ENCODE peak calls at places on chromosomes 2 and 18, in six cellular contexts. One of them, this sample, is unnamed.

GRCh38 chr2:195486987-195487644 is 169.9 kb upstream of the SLC39A10 start:
- DNase-seq in T-helper 1 cell: peak
- DNase-seq in CD8-positive, alpha-beta memory T cell: no peak
- DNase-seq in NCI-H446 treated with DMSO at 0.1 percent for 48 hours: peak
- DNase-seq in progenitor cell of endocrine pancreas: no peak
- DNase-seq in stimulated activated naive CD8-positive, alpha-beta T cell treated with anti-CD3 and anti-CD28 coated beads, Interleukin-15, amount 100 ng/mL, for 72 hours: peak
- DNase-seq in this sample: peak

GRCh38 chr2:235592430-235592829 is 98.6 kb downstream of the AGAP1 start:
- DNase-seq in stimulated activated naive CD8-positive, alpha-beta T cell treated with anti-CD3 and anti-CD28 coated beads, Interleukin-15, amount 100 ng/mL, for 72 hours: no peak
- DNase-seq in NCI-H446 treated with DMSO at 0.1 percent for 48 hours: no peak
- DNase-seq in T-helper 1 cell: no peak
- DNase-seq in CD8-positive, alpha-beta memory T cell: no peak
- DNase-seq in progenitor cell of endocrine pancreas: no peak
- DNase-seq in this sample: no peak

GRCh38 chr2:123500346-123500745 is 524.7 kb upstream of the CNTNAP5 start:
- DNase-seq in CD8-positive, alpha-beta memory T cell: no peak
- DNase-seq in T-helper 1 cell: no peak
- DNase-seq in stimulated activated naive CD8-positive, alpha-beta T cell treated with anti-CD3 and anti-CD28 coated beads, Interleukin-15, amount 100 ng/mL, for 72 hours: no peak
- DNase-seq in NCI-H446 treated with DMSO at 0.1 percent for 48 hours: no peak
- DNase-seq in progenitor cell of endocrine pancreas: no peak
- DNase-seq in this sample: no peak

GRCh38 chr2:187994464-187995331 is 297.0 kb upstream of the GULP1 start:
- DNase-seq in CD8-positive, alpha-beta memory T cell: no peak
- DNase-seq in T-helper 1 cell: no peak
- DNase-seq in NCI-H446 treated with DMSO at 0.1 percent for 48 hours: peak
- DNase-seq in stimulated activated naive CD8-positive, alpha-beta T cell treated with anti-CD3 and anti-CD28 coated beads, Interleukin-15, amount 100 ng/mL, for 72 hours: no peak
- DNase-seq in progenitor cell of endocrine pancreas: no peak
- DNase-seq in this sample: no peak

GRCh38 chr2:55111570-55112228 is 61.4 kb upstream of the RTN4 start:
- DNase-seq in CD8-positive, alpha-beta memory T cell: no peak
- DNase-seq in NCI-H446 treated with DMSO at 0.1 percent for 48 hours: peak
- DNase-seq in T-helper 1 cell: no peak
- DNase-seq in stimulated activated naive CD8-positive, alpha-beta T cell treated with anti-CD3 and anti-CD28 coated beads, Interleukin-15, amount 100 ng/mL, for 72 hours: no peak
- DNase-seq in progenitor cell of endocrine pancreas: no peak
- DNase-seq in this sample: no peak

GRCh38 chr2:187504312-187504921 is 49.8 kb downstream of the TFPI start:
- DNase-seq in NCI-H446 treated with DMSO at 0.1 percent for 48 hours: no peak
- DNase-seq in CD8-positive, alpha-beta memory T cell: no peak
- DNase-seq in stimulated activated naive CD8-positive, alpha-beta T cell treated with anti-CD3 and anti-CD28 coated beads, Interleukin-15, amount 100 ng/mL, for 72 hours: no peak
- DNase-seq in progenitor cell of endocrine pancreas: no peak
- DNase-seq in T-helper 1 cell: no peak
- DNase-seq in this sample: no peak

GRCh38 chr2:17401096-17401495 is 117.1 kb downstream of the RAD51AP2 start:
- DNase-seq in progenitor cell of endocrine pancreas: no peak
- DNase-seq in NCI-H446 treated with DMSO at 0.1 percent for 48 hours: no peak
- DNase-seq in CD8-positive, alpha-beta memory T cell: no peak
- DNase-seq in T-helper 1 cell: no peak
- DNase-seq in stimulated activated naive CD8-positive, alpha-beta T cell treated with anti-CD3 and anti-CD28 coated beads, Interleukin-15, amount 100 ng/mL, for 72 hours: no peak
- DNase-seq in this sample: no peak

GRCh38 chr18:77366067-77366724 is 116.5 kb downstream of the GALR1 start:
- DNase-seq in stimulated activated naive CD8-positive, alpha-beta T cell treated with anti-CD3 and anti-CD28 coated beads, Interleukin-15, amount 100 ng/mL, for 72 hours: no peak
- DNase-seq in CD8-positive, alpha-beta memory T cell: no peak
- DNase-seq in NCI-H446 treated with DMSO at 0.1 percent for 48 hours: no peak
- DNase-seq in progenitor cell of endocrine pancreas: no peak
- DNase-seq in T-helper 1 cell: no peak
- DNase-seq in this sample: no peak

GRCh38 chr18:24588440-24588839 is 128.0 kb downstream of the HRH4 start:
- DNase-seq in NCI-H446 treated with DMSO at 0.1 percent for 48 hours: no peak
- DNase-seq in progenitor cell of endocrine pancreas: no peak
- DNase-seq in CD8-positive, alpha-beta memory T cell: no peak
- DNase-seq in T-helper 1 cell: no peak
- DNase-seq in stimulated activated naive CD8-positive, alpha-beta T cell treated with anti-CD3 and anti-CD28 coated beads, Interleukin-15, amount 100 ng/mL, for 72 hours: no peak
- DNase-seq in this sample: no peak

GRCh38 chr2:65530547-65531320 is 98.3 kb upstream of the SPRED2 start:
- DNase-seq in progenitor cell of endocrine pancreas: no peak
- DNase-seq in CD8-positive, alpha-beta memory T cell: no peak
- DNase-seq in stimulated activated naive CD8-positive, alpha-beta T cell treated with anti-CD3 and anti-CD28 coated beads, Interleukin-15, amount 100 ng/mL, for 72 hours: no peak
- DNase-seq in T-helper 1 cell: no peak
- DNase-seq in NCI-H446 treated with DMSO at 0.1 percent for 48 hours: no peak
- DNase-seq in this sample: no peak

GRCh38 chr2:188788621-188789020 is 185.6 kb upstream of the COL3A1 start:
- DNase-seq in T-helper 1 cell: no peak
- DNase-seq in NCI-H446 treated with DMSO at 0.1 percent for 48 hours: peak
- DNase-seq in CD8-positive, alpha-beta memory T cell: no peak
- DNase-seq in stimulated activated naive CD8-positive, alpha-beta T cell treated with anti-CD3 and anti-CD28 coated beads, Interleukin-15, amount 100 ng/mL, for 72 hours: no peak
- DNase-seq in progenitor cell of endocrine pancreas: no peak
- DNase-seq in this sample: peak

GRCh38 chr2:239548491-239548890 is 147.7 kb upstream of the HDAC4 start:
- DNase-seq in progenitor cell of endocrine pancreas: no peak
- DNase-seq in NCI-H446 treated with DMSO at 0.1 percent for 48 hours: no peak
- DNase-seq in stimulated activated naive CD8-positive, alpha-beta T cell treated with anti-CD3 and anti-CD28 coated beads, Interleukin-15, amount 100 ng/mL, for 72 hours: peak
- DNase-seq in T-helper 1 cell: peak
- DNase-seq in CD8-positive, alpha-beta memory T cell: peak
- DNase-seq in this sample: no peak

GRCh38 chr2:37641582-37642111 is 29.8 kb downstream of the CDC42EP3 start:
- DNase-seq in progenitor cell of endocrine pancreas: no peak
- DNase-seq in T-helper 1 cell: no peak
- DNase-seq in CD8-positive, alpha-beta memory T cell: no peak
- DNase-seq in NCI-H446 treated with DMSO at 0.1 percent for 48 hours: peak
- DNase-seq in stimulated activated naive CD8-positive, alpha-beta T cell treated with anti-CD3 and anti-CD28 coated beads, Interleukin-15, amount 100 ng/mL, for 72 hours: no peak
- DNase-seq in this sample: no peak

GRCh38 chr2:64745562-64745961 is 91.8 kb upstream of the SERTAD2 start:
- DNase-seq in T-helper 1 cell: no peak
- DNase-seq in progenitor cell of endocrine pancreas: no peak
- DNase-seq in stimulated activated naive CD8-positive, alpha-beta T cell treated with anti-CD3 and anti-CD28 coated beads, Interleukin-15, amount 100 ng/mL, for 72 hours: no peak
- DNase-seq in CD8-positive, alpha-beta memory T cell: no peak
- DNase-seq in NCI-H446 treated with DMSO at 0.1 percent for 48 hours: no peak
- DNase-seq in this sample: no peak

GRCh38 chr2:109131777-109132176 is 2.8 kb downstream of the SH3RF3 start:
- DNase-seq in stimulated activated naive CD8-positive, alpha-beta T cell treated with anti-CD3 and anti-CD28 coated beads, Interleukin-15, amount 100 ng/mL, for 72 hours: no peak
- DNase-seq in progenitor cell of endocrine pancreas: no peak
- DNase-seq in CD8-positive, alpha-beta memory T cell: no peak
- DNase-seq in T-helper 1 cell: no peak
- DNase-seq in NCI-H446 treated with DMSO at 0.1 percent for 48 hours: no peak
- DNase-seq in this sample: no peak

GRCh38 chr2:150143087-150143536 is 344.4 kb downstream of the RND3 start:
- DNase-seq in T-helper 1 cell: no peak
- DNase-seq in CD8-positive, alpha-beta memory T cell: no peak
- DNase-seq in stimulated activated naive CD8-positive, alpha-beta T cell treated with anti-CD3 and anti-CD28 coated beads, Interleukin-15, amount 100 ng/mL, for 72 hours: no peak
- DNase-seq in NCI-H446 treated with DMSO at 0.1 percent for 48 hours: no peak
- DNase-seq in progenitor cell of endocrine pancreas: no peak
- DNase-seq in this sample: peak

GRCh38 chr2:146312899-146313298 is 1531.9 kb upstream of the ACVR2A start:
- DNase-seq in T-helper 1 cell: no peak
- DNase-seq in stimulated activated naive CD8-positive, alpha-beta T cell treated with anti-CD3 and anti-CD28 coated beads, Interleukin-15, amount 100 ng/mL, for 72 hours: no peak
- DNase-seq in progenitor cell of endocrine pancreas: no peak
- DNase-seq in NCI-H446 treated with DMSO at 0.1 percent for 48 hours: no peak
- DNase-seq in CD8-positive, alpha-beta memory T cell: no peak
- DNase-seq in this sample: no peak

GRCh38 chr2:41020318-41020717 is 568.4 kb upstream of the SLC8A1 start:
- DNase-seq in T-helper 1 cell: no peak
- DNase-seq in progenitor cell of endocrine pancreas: no peak
- DNase-seq in CD8-positive, alpha-beta memory T cell: no peak
- DNase-seq in stimulated activated naive CD8-positive, alpha-beta T cell treated with anti-CD3 and anti-CD28 coated beads, Interleukin-15, amount 100 ng/mL, for 72 hours: no peak
- DNase-seq in NCI-H446 treated with DMSO at 0.1 percent for 48 hours: no peak
- DNase-seq in this sample: no peak

This sample was measured in Calu3.